ENCODE peak calls at places on chromosomes 2 and 18, in seven cellular contexts. S, N, P, J, G, F and W are unnamed samples.

GRCh38 chr2:145800201-145801091 is 1280.5 kb upstream of the ZEB2 start:
- DNase-seq in N (no peak), P (no peak), F (peak; percentile 83), J (peak; percentile 73), G (no peak), S (no peak), W (no peak)

GRCh38 chr18:9475643-9476580 is 599 bp downstream of the RALBP1 start:
- DNase-seq in S (peak; percentile 30), G (no peak), N (no peak), P (peak; percentile 3), F (no peak), J (no peak), W (no peak)

GRCh38 chr18:27185025-27185763 is at the start of gene CHST9:
- DNase-seq in N (no peak), P (no peak), G (peak; percentile 60), S (no peak), J (no peak), F (peak; percentile 79), W (no peak)

GRCh38 chr2:48529189-48529588 is 765 bp upstream of the STON1 start:
- DNase-seq in F (no peak), S (no peak), G (no peak), J (no peak), P (no peak), N (no peak), W (no peak)

GRCh38 chr2:201135396-201135795 is 19.4 kb downstream of the CFLAR start:
- DNase-seq in P (no peak), N (no peak), J (peak; percentile 98), F (no peak), S (no peak), G (no peak), W (no peak)

GRCh38 chr2:70988151-70988550 is 6.5 kb downstream of the TEX261 start:
- DNase-seq in F (no peak), S (no peak), N (peak; percentile 37), G (peak; percentile 62), J (no peak), P (no peak), W (no peak)

GRCh38 chr2:127261835-127262234 is 32.1 kb downstream of the ERCC3 start:
- DNase-seq in G (no peak), P (no peak), S (no peak), J (no peak), F (no peak), N (no peak), W (no peak)

GRCh38 chr18:54423831-54424230 is 66.1 kb downstream of the C18orf54 start:
- DNase-seq in G (no peak), P (no peak), S (no peak), N (no peak), J (no peak), F (no peak), W (no peak)

GRCh38 chr2:105557515-105557914 is 158.7 kb upstream of the FHL2 start:
- DNase-seq in S (no peak), N (peak; percentile 36), J (no peak), P (no peak), F (no peak), G (no peak), W (no peak)

GRCh38 chr2:196079052-196079451 is 10.4 kb upstream of the DNAH7 start:
- DNase-seq in G (no peak), J (no peak), N (no peak), P (no peak), S (no peak), F (no peak), W (no peak)

GRCh38 chr2:47069628-47070154 is 85.4 kb downstream of the STPG4 start:
- DNase-seq in F (peak; percentile 90), J (peak; percentile 91), N (no peak), P (no peak), G (peak; percentile 67), S (no peak), W (peak; percentile 73)

GRCh38 chr2:233853883-233854240 is 473 bp downstream of the HJURP start:
- DNase-seq in F (no peak), J (no peak), G (no peak), N (no peak), P (no peak), S (no peak), W (no peak)

GRCh38 chr2:157839162-157839801 is 36.8 kb downstream of the ACVR1 start:
- DNase-seq in S (no peak), P (peak; percentile 52), N (no peak), G (no peak), F (no peak), J (peak; percentile 30), W (no peak)